ENCODE peak calls at places on chromosomes 2 and 18, in six cellular contexts. One of them, this sample, is unnamed.

GRCh38 chr18:2108581-2108980 is 462.7 kb downstream of the METTL4 start:
- DNase-seq in GM20000: no peak
- DNase-seq in astrocyte of the hippocampus: peak
- DNase-seq in activated CD4-positive, alpha-beta T cell treated with anti-CD3 and anti-CD28 coated beads, Interleukin-2, amount 50 U/mL, for 1 hour: no peak
- DNase-seq in neuronal stem cell: no peak
- DNase-seq in AML-193: no peak
- DNase-seq in this sample: no peak

GRCh38 chr2:26849056-26850001 is 1.4 kb downstream of the DPYSL5 start:
- DNase-seq in AML-193: no peak
- DNase-seq in activated CD4-positive, alpha-beta T cell treated with anti-CD3 and anti-CD28 coated beads, Interleukin-2, amount 50 U/mL, for 1 hour: peak
- DNase-seq in GM20000: peak
- DNase-seq in neuronal stem cell: peak
- DNase-seq in astrocyte of the hippocampus: peak
- DNase-seq in this sample: no peak

GRCh38 chr2:170843656-170844055 is 27.0 kb downstream of the GAD1 start:
- DNase-seq in GM20000: no peak
- DNase-seq in AML-193: peak
- DNase-seq in activated CD4-positive, alpha-beta T cell treated with anti-CD3 and anti-CD28 coated beads, Interleukin-2, amount 50 U/mL, for 1 hour: no peak
- DNase-seq in neuronal stem cell: no peak
- DNase-seq in astrocyte of the hippocampus: peak
- DNase-seq in this sample: peak

GRCh38 chr2:75710220-75710576 is 517 bp downstream of the GCFC2 start:
- DNase-seq in AML-193: no peak
- DNase-seq in neuronal stem cell: no peak
- DNase-seq in GM20000: no peak
- DNase-seq in activated CD4-positive, alpha-beta T cell treated with anti-CD3 and anti-CD28 coated beads, Interleukin-2, amount 50 U/mL, for 1 hour: no peak
- DNase-seq in astrocyte of the hippocampus: no peak
- DNase-seq in this sample: no peak

GRCh38 chr2:74440005-74440377 is 1.7 kb downstream of the RTKN start:
- DNase-seq in neuronal stem cell: no peak
- DNase-seq in astrocyte of the hippocampus: peak
- DNase-seq in GM20000: no peak
- DNase-seq in activated CD4-positive, alpha-beta T cell treated with anti-CD3 and anti-CD28 coated beads, Interleukin-2, amount 50 U/mL, for 1 hour: no peak
- DNase-seq in AML-193: no peak
- DNase-seq in this sample: no peak

GRCh38 chr2:100683231-100683630 is 120.4 kb downstream of the PDCL3 start:
- DNase-seq in neuronal stem cell: no peak
- DNase-seq in AML-193: no peak
- DNase-seq in activated CD4-positive, alpha-beta T cell treated with anti-CD3 and anti-CD28 coated beads, Interleukin-2, amount 50 U/mL, for 1 hour: no peak
- DNase-seq in astrocyte of the hippocampus: no peak
- DNase-seq in GM20000: no peak
- DNase-seq in this sample: no peak

GRCh38 chr2:127569274-127570065 is 34.0 kb downstream of the MYO7B start:
- DNase-seq in neuronal stem cell: no peak
- DNase-seq in GM20000: no peak
- DNase-seq in astrocyte of the hippocampus: peak
- DNase-seq in activated CD4-positive, alpha-beta T cell treated with anti-CD3 and anti-CD28 coated beads, Interleukin-2, amount 50 U/mL, for 1 hour: no peak
- DNase-seq in AML-193: no peak
- DNase-seq in this sample: no peak

GRCh38 chr2:75458201-75458600 is 102.5 kb downstream of the EVA1A start:
- DNase-seq in astrocyte of the hippocampus: no peak
- DNase-seq in GM20000: no peak
- DNase-seq in AML-193: no peak
- DNase-seq in activated CD4-positive, alpha-beta T cell treated with anti-CD3 and anti-CD28 coated beads, Interleukin-2, amount 50 U/mL, for 1 hour: no peak
- DNase-seq in neuronal stem cell: no peak
- DNase-seq in this sample: peak

GRCh38 chr2:189149981-189150380 is 29.6 kb downstream of the COL5A2 start:
- DNase-seq in activated CD4-positive, alpha-beta T cell treated with anti-CD3 and anti-CD28 coated beads, Interleukin-2, amount 50 U/mL, for 1 hour: no peak
- DNase-seq in GM20000: no peak
- DNase-seq in astrocyte of the hippocampus: peak
- DNase-seq in neuronal stem cell: no peak
- DNase-seq in AML-193: no peak
- DNase-seq in this sample: no peak

GRCh38 chr2:211035548-211036185 is 479.3 kb downstream of the CPS1 start:
- DNase-seq in neuronal stem cell: peak
- DNase-seq in AML-193: peak
- DNase-seq in activated CD4-positive, alpha-beta T cell treated with anti-CD3 and anti-CD28 coated beads, Interleukin-2, amount 50 U/mL, for 1 hour: no peak
- DNase-seq in GM20000: peak
- DNase-seq in astrocyte of the hippocampus: peak
- DNase-seq in this sample: no peak

GRCh38 chr2:110157153-110157793 is 41.7 kb upstream of the MALL start:
- DNase-seq in neuronal stem cell: peak
- DNase-seq in GM20000: peak
- DNase-seq in astrocyte of the hippocampus: peak
- DNase-seq in AML-193: peak
- DNase-seq in activated CD4-positive, alpha-beta T cell treated with anti-CD3 and anti-CD28 coated beads, Interleukin-2, amount 50 U/mL, for 1 hour: no peak
- DNase-seq in this sample: peak

GRCh38 chr2:150484461-150484931 is 3.0 kb downstream of the RND3 start:
- DNase-seq in astrocyte of the hippocampus: no peak
- DNase-seq in GM20000: no peak
- DNase-seq in activated CD4-positive, alpha-beta T cell treated with anti-CD3 and anti-CD28 coated beads, Interleukin-2, amount 50 U/mL, for 1 hour: no peak
- DNase-seq in AML-193: no peak
- DNase-seq in neuronal stem cell: no peak
- DNase-seq in this sample: no peak